ENCODE peak calls at places on chromosomes 4 and X, in seven cellular contexts. One of them, this sample, is unnamed.

GRCh38 chr4:5708171-5708828 is at the start of gene EVC2:
- DNase-seq in foreskin fibroblast: peak; percentile 85
- DNase-seq in WTC11: peak; percentile 73
- DNase-seq in stimulated activated CD4-positive, alpha-beta T cell treated with anti-CD3 and anti-CD28 coated beads, TNF-alpha, amount 100 ng/mL, for 48 hours: no peak
- DNase-seq in psoas muscle: peak; percentile 81
- DNase-seq in retina: peak; percentile 78
- DNase-seq in KBM-7: no peak
- DNase-seq in this sample: peak; percentile 65

GRCh38 chr4:47643845-47644244 is 158.8 kb downstream of the ATP10D start:
- DNase-seq in psoas muscle: no peak
- DNase-seq in KBM-7: no peak
- DNase-seq in foreskin fibroblast: no peak
- DNase-seq in retina: peak; percentile 8
- DNase-seq in WTC11: no peak
- DNase-seq in stimulated activated CD4-positive, alpha-beta T cell treated with anti-CD3 and anti-CD28 coated beads, TNF-alpha, amount 100 ng/mL, for 48 hours: no peak
- DNase-seq in this sample: no peak

GRCh38 chrX:47645530-47645929 is 4.8 kb downstream of the ELK1 start:
- DNase-seq in KBM-7: no peak
- DNase-seq in psoas muscle: no peak
- DNase-seq in foreskin fibroblast: no peak
- DNase-seq in WTC11: no peak
- DNase-seq in stimulated activated CD4-positive, alpha-beta T cell treated with anti-CD3 and anti-CD28 coated beads, TNF-alpha, amount 100 ng/mL, for 48 hours: no peak
- DNase-seq in retina: no peak
- DNase-seq in this sample: no peak

GRCh38 chr4:105350859-105351494 is 122.9 kb downstream of the PPA2 start:
- DNase-seq in WTC11: no peak
- DNase-seq in retina: no peak
- DNase-seq in KBM-7: peak; percentile 32
- DNase-seq in foreskin fibroblast: peak; percentile 38
- DNase-seq in psoas muscle: no peak
- DNase-seq in stimulated activated CD4-positive, alpha-beta T cell treated with anti-CD3 and anti-CD28 coated beads, TNF-alpha, amount 100 ng/mL, for 48 hours: no peak
- DNase-seq in this sample: no peak

GRCh38 chrX:140822184-140822583 is 112.6 kb downstream of the LINC00632 start:
- DNase-seq in retina: no peak
- DNase-seq in KBM-7: no peak
- DNase-seq in foreskin fibroblast: no peak
- DNase-seq in stimulated activated CD4-positive, alpha-beta T cell treated with anti-CD3 and anti-CD28 coated beads, TNF-alpha, amount 100 ng/mL, for 48 hours: no peak
- DNase-seq in WTC11: no peak
- DNase-seq in psoas muscle: no peak
- DNase-seq in this sample: no peak

GRCh38 chrX:15849555-15849954 is 5.1 kb downstream of the AP1S2 start:
- DNase-seq in KBM-7: peak; percentile 25
- DNase-seq in retina: peak; percentile 22
- DNase-seq in psoas muscle: no peak
- DNase-seq in stimulated activated CD4-positive, alpha-beta T cell treated with anti-CD3 and anti-CD28 coated beads, TNF-alpha, amount 100 ng/mL, for 48 hours: no peak
- DNase-seq in foreskin fibroblast: peak; percentile 27
- DNase-seq in WTC11: no peak
- DNase-seq in this sample: no peak

GRCh38 chr4:168309781-168310180 is 8.8 kb downstream of the DDX60 start:
- DNase-seq in WTC11: no peak
- DNase-seq in KBM-7: no peak
- DNase-seq in foreskin fibroblast: no peak
- DNase-seq in stimulated activated CD4-positive, alpha-beta T cell treated with anti-CD3 and anti-CD28 coated beads, TNF-alpha, amount 100 ng/mL, for 48 hours: no peak
- DNase-seq in psoas muscle: no peak
- DNase-seq in retina: no peak
- DNase-seq in this sample: no peak

GRCh38 chr4:158280856-158281255 is 70.6 kb downstream of the TMEM144 start:
- DNase-seq in psoas muscle: no peak
- DNase-seq in KBM-7: no peak
- DNase-seq in WTC11: no peak
- DNase-seq in retina: no peak
- DNase-seq in stimulated activated CD4-positive, alpha-beta T cell treated with anti-CD3 and anti-CD28 coated beads, TNF-alpha, amount 100 ng/mL, for 48 hours: no peak
- DNase-seq in foreskin fibroblast: peak; percentile 19
- DNase-seq in this sample: no peak

GRCh38 chr4:169795585-169795984 is 37.8 kb upstream of the HPF1 start:
- DNase-seq in WTC11: no peak
- DNase-seq in KBM-7: no peak
- DNase-seq in stimulated activated CD4-positive, alpha-beta T cell treated with anti-CD3 and anti-CD28 coated beads, TNF-alpha, amount 100 ng/mL, for 48 hours: no peak
- DNase-seq in psoas muscle: no peak
- DNase-seq in retina: no peak
- DNase-seq in foreskin fibroblast: peak; percentile 61
- DNase-seq in this sample: no peak

GRCh38 chr4:55973650-55974049 is 24.9 kb downstream of the CEP135 start:
- DNase-seq in foreskin fibroblast: no peak
- DNase-seq in KBM-7: no peak
- DNase-seq in stimulated activated CD4-positive, alpha-beta T cell treated with anti-CD3 and anti-CD28 coated beads, TNF-alpha, amount 100 ng/mL, for 48 hours: no peak
- DNase-seq in retina: no peak
- DNase-seq in psoas muscle: no peak
- DNase-seq in WTC11: no peak
- DNase-seq in this sample: no peak

GRCh38 chr4:145473203-145473602 is 8.4 kb upstream of the SMAD1 start:
- DNase-seq in KBM-7: no peak
- DNase-seq in stimulated activated CD4-positive, alpha-beta T cell treated with anti-CD3 and anti-CD28 coated beads, TNF-alpha, amount 100 ng/mL, for 48 hours: no peak
- DNase-seq in psoas muscle: no peak
- DNase-seq in retina: no peak
- DNase-seq in foreskin fibroblast: no peak
- DNase-seq in WTC11: no peak
- DNase-seq in this sample: no peak

GRCh38 chr4:142194905-142195304 is 558.5 kb downstream of the IL15 start:
- DNase-seq in foreskin fibroblast: peak; percentile 5
- DNase-seq in psoas muscle: no peak
- DNase-seq in KBM-7: no peak
- DNase-seq in WTC11: no peak
- DNase-seq in retina: no peak
- DNase-seq in stimulated activated CD4-positive, alpha-beta T cell treated with anti-CD3 and anti-CD28 coated beads, TNF-alpha, amount 100 ng/mL, for 48 hours: no peak
- DNase-seq in this sample: no peak

This sample was measured in glutamatergic neuron.